ENCODE peak calls at places on chromosome 21, in seven cellular contexts. U is substantia nigra, A is ureter, M is HL-60, Y is left ventricle myocardium superior, I is fibroblast of lung, B is NCI-H1417 treated with DMSO at 0.1 percent for 48 hours. P is an unnamed sample.

GRCh38 chr21:29078884-29079765 is 5.7 kb upstream of the CCT8 start:
- DNase-seq in U (peak; percentile 67), A (no peak), M (peak; percentile 96), Y (no peak), I (no peak), B (no peak), P (no peak)

GRCh38 chr21:36134820-36135390 is at the start of gene CBR3:
- DNase-seq in U (peak; percentile 54), A (peak; percentile 66), M (no peak), Y (peak; percentile 81), I (peak; percentile 39), B (no peak), P (peak; percentile 48)

GRCh38 chr21:25956993-25957714 is 213.4 kb downstream of the APP start:
- DNase-seq in U (no peak), A (no peak), M (no peak), Y (no peak), I (peak; percentile 78), B (no peak), P (no peak)

GRCh38 chr21:16533692-16534407 is 804.1 kb downstream of the USP25 start:
- DNase-seq in U (peak; percentile 3), A (no peak), M (no peak), Y (no peak), I (no peak), B (no peak), P (no peak)

GRCh38 chr21:35611752-35612151 is 448.6 kb downstream of the SETD4 start:
- DNase-seq in U (no peak), A (no peak), M (no peak), Y (no peak), I (no peak), B (no peak), P (no peak)

GRCh38 chr21:44398499-44398898 is 45.1 kb downstream of the TRPM2 start:
- DNase-seq in U (no peak), A (no peak), M (no peak), Y (no peak), I (no peak), B (no peak), P (no peak)

GRCh38 chr21:19874521-19874920 is 1123.7 kb upstream of the NCAM2 start:
- DNase-seq in U (no peak), A (no peak), M (no peak), Y (no peak), I (no peak), B (no peak), P (no peak)

GRCh38 chr21:39390212-39390765 is 41.4 kb upstream of the HMGN1 start:
- DNase-seq in U (no peak), A (no peak), M (no peak), Y (peak; percentile 35), I (no peak), B (no peak), P (no peak)

GRCh38 chr21:41090981-41091380 is 77.0 kb upstream of the BACE2 start:
- DNase-seq in U (no peak), A (no peak), M (no peak), Y (no peak), I (no peak), B (no peak), P (no peak)

GRCh38 chr21:45549670-45550463 is 7.6 kb upstream of the SLC19A1 start:
- DNase-seq in U (no peak), A (peak; percentile 42), M (peak; percentile 68), Y (no peak), I (no peak), B (no peak), P (no peak)

GRCh38 chr21:37176716-37177115 is 90.4 kb downstream of the VPS26C start:
- DNase-seq in U (no peak), A (peak; percentile 60), M (no peak), Y (no peak), I (no peak), B (no peak), P (peak; percentile 72)

GRCh38 chr21:40586575-40586974 is 260.4 kb downstream of the DSCAM start:
- DNase-seq in U (no peak), A (no peak), M (no peak), Y (no peak), I (no peak), B (no peak), P (no peak)

GRCh38 chr21:37546949-37547614 is 180.5 kb downstream of the DYRK1A start:
- DNase-seq in U (no peak), A (peak; percentile 10), M (peak; percentile 7), Y (no peak), I (no peak), B (no peak), P (no peak)

GRCh38 chr21:15122241-15122640 is 57.4 kb upstream of the NRIP1 start:
- DNase-seq in U (no peak), A (no peak), M (no peak), Y (no peak), I (no peak), B (no peak), P (no peak)

GRCh38 chr21:45894107-45894810 is 87.3 kb upstream of the COL6A1 start:
- DNase-seq in U (peak; percentile 35), A (no peak), M (no peak), Y (peak; percentile 81), I (peak; percentile 87), B (no peak), P (no peak)

GRCh38 chr21:41321908-41322495 is 5.4 kb downstream of the FAM3B start:
- DNase-seq in U (no peak), A (no peak), M (no peak), Y (no peak), I (no peak), B (no peak), P (peak; percentile 54)

GRCh38 chr21:45450741-45451740 is 46.1 kb downstream of the COL18A1 start:
- DNase-seq in U (no peak), A (no peak), M (no peak), Y (peak; percentile 19), I (peak; percentile 33), B (no peak), P (no peak)

GRCh38 chr21:44365251-44365966 is 12.0 kb downstream of the TRPM2 start:
- DNase-seq in U (no peak), A (no peak), M (no peak), Y (no peak), I (no peak), B (no peak), P (no peak)

GRCh38 chr21:39319251-39319756 is 5.9 kb upstream of the BRWD1 start:
- DNase-seq in U (no peak), A (no peak), M (no peak), Y (peak; percentile 62), I (peak; percentile 94), B (no peak), P (no peak)

GRCh38 chr21:44866780-44867179 is 6.7 kb downstream of the PTTG1IP start:
- DNase-seq in U (no peak), A (no peak), M (no peak), Y (no peak), I (peak; percentile 40), B (no peak), P (no peak)

GRCh38 chr21:15841856-15842564 is 112.2 kb downstream of the USP25 start:
- DNase-seq in U (no peak), A (no peak), M (no peak), Y (no peak), I (peak; percentile 72), B (no peak), P (no peak)

GRCh38 chr21:45277101-45278045 is 10.3 kb downstream of the POFUT2 start:
- DNase-seq in U (no peak), A (peak; percentile 42), M (no peak), Y (no peak), I (no peak), B (no peak), P (peak; percentile 22)

GRCh38 chr21:42642219-42642745 is 11.1 kb upstream of the PDE9A start:
- DNase-seq in U (no peak), A (no peak), M (no peak), Y (peak; percentile 12), I (no peak), B (no peak), P (no peak)

GRCh38 chr21:18545908-18546307 is 142.3 kb upstream of the TMPRSS15 start:
- DNase-seq in U (no peak), A (no peak), M (no peak), Y (no peak), I (peak; percentile 20), B (no peak), P (no peak)

GRCh38 chr21:41374867-41375533 is 13.2 kb downstream of the MX2 start:
- DNase-seq in U (no peak), A (no peak), M (no peak), Y (no peak), I (no peak), B (no peak), P (no peak)

GRCh38 chr21:32371913-32372314 is 20.9 kb downstream of the URB1 start:
- DNase-seq in U (no peak), A (no peak), M (no peak), Y (no peak), I (peak; percentile 90), B (no peak), P (peak; percentile 36)

GRCh38 chr21:30340714-30341573 is 3.5 kb upstream of the KRTAP27-1 start:
- DNase-seq in U (no peak), A (no peak), M (no peak), Y (peak; percentile 35), I (peak; percentile 1), B (no peak), P (peak; percentile 56)

GRCh38 chr21:36630485-36631206 is 68.3 kb upstream of the SIM2 start:
- DNase-seq in U (no peak), A (peak; percentile 53), M (peak; percentile 41), Y (peak; percentile 58), I (peak; percentile 36), B (peak; percentile 2), P (peak; percentile 80)

GRCh38 chr21:35335951-35336446 is 286.9 kb upstream of the RUNX1 start:
- DNase-seq in U (no peak), A (no peak), M (no peak), Y (no peak), I (no peak), B (no peak), P (no peak)

GRCh38 chr21:27001526-27001925 is 34.6 kb upstream of the ADAMTS5 start:
- DNase-seq in U (no peak), A (no peak), M (no peak), Y (no peak), I (no peak), B (no peak), P (no peak)

GRCh38 chr21:37561941-37562919 is 195.7 kb downstream of the DYRK1A start:
- DNase-seq in U (no peak), A (peak; percentile 13), M (no peak), Y (no peak), I (no peak), B (no peak), P (no peak)

GRCh38 chr21:18772876-18773275 is 369.3 kb upstream of the TMPRSS15 start:
- DNase-seq in U (no peak), A (no peak), M (no peak), Y (no peak), I (no peak), B (no peak), P (no peak)

GRCh38 chr21:43916691-43917514 is 51.9 kb downstream of the AGPAT3 start:
- DNase-seq in U (no peak), A (no peak), M (no peak), Y (no peak), I (peak; percentile 35), B (no peak), P (no peak)

GRCh38 chr21:20250337-20250736 is 747.9 kb upstream of the NCAM2 start:
- DNase-seq in U (no peak), A (no peak), M (no peak), Y (no peak), I (no peak), B (no peak), P (no peak)

GRCh38 chr21:40827509-40827908 is 19.4 kb downstream of the DSCAM start:
- DNase-seq in U (no peak), A (no peak), M (no peak), Y (no peak), I (no peak), B (no peak), P (no peak)

P was measured in stomach.